ENCODE peak calls at places on chromosomes 13 and 19, in five cellular contexts. T, B, I, O and C are unnamed samples.
A peak's percentile ranks its signal among the peaks of the same experiment; 100 is the strongest.

GRCh38 chr13:110593430-110594130 is 21.8 kb upstream of the NAXD start:
- DNase-seq in T (peak; percentile 44), I (no peak), O (peak; percentile 78), B (no peak), C (peak; percentile 27)

GRCh38 chr13:22428188-22428828 is 752.5 kb upstream of the SGCG start:
- DNase-seq in T (no peak), B (peak; percentile 34), I (no peak), O (peak; percentile 1), C (no peak)

GRCh38 chr19:29550896-29551295 is 25.1 kb downstream of the VSTM2B start:
- DNase-seq in T (no peak), O (no peak), B (no peak), I (peak; percentile 7), C (no peak)

GRCh38 chr13:27371932-27372331 is 52.5 kb upstream of the GTF3A start:
- DNase-seq in I (no peak), O (no peak), T (no peak), B (no peak), C (no peak)

GRCh38 chr13:98997738-98998641 is 20.1 kb upstream of the DOCK9 start:
- DNase-seq in I (no peak), B (no peak), T (no peak), O (peak; percentile 25), C (no peak)

GRCh38 chr13:30346159-30346788 is 38.9 kb upstream of the KATNAL1 start:
- DNase-seq in O (peak; percentile 71), I (peak; percentile 59), T (no peak), B (no peak), C (no peak)

GRCh38 chr19:1157931-1158884 is 15.9 kb downstream of the SBNO2 start:
- DNase-seq in O (no peak), T (no peak), B (no peak), I (no peak), C (no peak)

GRCh38 chr19:39873385-39873784 is 27.2 kb upstream of the FBL start:
- DNase-seq in I (no peak), O (no peak), T (no peak), B (no peak), C (no peak)

GRCh38 chr13:67943116-67943515 is 713.0 kb upstream of the PCDH9 start:
- DNase-seq in O (no peak), B (no peak), T (no peak), I (no peak), C (no peak)

GRCh38 chr19:51093510-51094345 is 11.0 kb upstream of the KLK14 start:
- DNase-seq in O (no peak), I (no peak), T (no peak), B (no peak), C (no peak)

GRCh38 chr19:38653028-38653571 is 5.7 kb downstream of the ACTN4 start:
- DNase-seq in B (no peak), I (peak; percentile 63), T (no peak), O (peak; percentile 96), C (no peak)

GRCh38 chr13:100789968-100790367 is 115.4 kb upstream of the TMTC4 start:
- DNase-seq in I (no peak), T (no peak), B (no peak), O (no peak), C (no peak)

GRCh38 chr13:77095288-77095687 is 68.3 kb upstream of the FBXL3 start:
- DNase-seq in I (no peak), T (no peak), B (no peak), O (no peak), C (no peak)

GRCh38 chr19:43315851-43316250 is 37.6 kb upstream of the CD177 start:
- DNase-seq in T (peak; percentile 13), I (no peak), O (no peak), B (no peak), C (no peak)

GRCh38 chr13:26007261-26007765 is 44.5 kb downstream of the SHISA2 start:
- DNase-seq in T (no peak), I (no peak), O (no peak), B (no peak), C (no peak)

GRCh38 chr19:37583340-37583739 is 11.3 kb downstream of the ZNF571 start:
- DNase-seq in I (no peak), O (no peak), T (no peak), B (no peak), C (no peak)

GRCh38 chr13:110308377-110309158 is 1.5 kb downstream of the COL4A2 start:
- DNase-seq in O (no peak), B (no peak), T (no peak), I (no peak), C (no peak)

GRCh38 chr19:36259211-36259610 is 44.3 kb downstream of the ZNF146 start:
- DNase-seq in I (no peak), T (no peak), B (peak; percentile 10), O (no peak), C (no peak)

GRCh38 chr13:33188093-33188882 is 97.3 kb downstream of the STARD13 start:
- DNase-seq in B (no peak), I (no peak), T (no peak), O (no peak), C (no peak)

GRCh38 chr19:5961969-5962945 is 15.7 kb downstream of the RANBP3 start:
- DNase-seq in B (peak; percentile 55), T (no peak), I (peak; percentile 76), O (peak; percentile 83), C (peak; percentile 62)

GRCh38 chr19:14347999-14348889 is 33.0 kb upstream of the ADGRE5 start:
- DNase-seq in B (peak; percentile 51), O (peak; percentile 68), T (peak; percentile 90), I (peak; percentile 76), C (no peak)

GRCh38 chr13:35474551-35474950 is 1.9 kb downstream of the MAB21L1 start:
- DNase-seq in T (no peak), O (no peak), B (no peak), I (no peak), C (no peak)

GRCh38 chr13:66162470-66162869 is 1067.7 kb downstream of the PCDH9 start:
- DNase-seq in O (no peak), T (no peak), I (no peak), B (no peak), C (no peak)

GRCh38 chr13:67235265-67235664 is 5.1 kb upstream of the PCDH9 start:
- DNase-seq in I (no peak), O (no peak), B (no peak), T (no peak), C (no peak)

GRCh38 chr19:17869114-17869608 is 2.6 kb upstream of the SLC5A5 start:
- DNase-seq in T (no peak), I (no peak), B (no peak), O (no peak), C (no peak)

GRCh38 chr13:80871481-80871880 is 530.6 kb upstream of the SPRY2 start:
- DNase-seq in T (no peak), O (no peak), I (no peak), B (no peak), C (peak; percentile 49)

GRCh38 chr13:110200276-110200675 is 106.7 kb downstream of the COL4A1 start:
- DNase-seq in T (no peak), O (no peak), I (no peak), B (no peak), C (no peak)

GRCh38 chr19:12723643-12724426 is at the start of gene TNPO2:
- DNase-seq in T (peak; percentile 69), B (peak; percentile 62), O (peak; percentile 69), I (peak; percentile 60), C (peak; percentile 52)

GRCh38 chr19:9935409-9936062 is 779 bp downstream of the OLFM2 start:
- DNase-seq in I (no peak), B (peak; percentile 32), O (no peak), T (no peak), C (no peak)

GRCh38 chr19:17777840-17778620 is 16.9 kb upstream of the B3GNT3 start:
- DNase-seq in T (peak; percentile 96), I (peak; percentile 79), O (peak; percentile 75), B (peak; percentile 41), C (peak; percentile 61)

GRCh38 chr19:3852614-3853254 is 16.1 kb downstream of the ZFR2 start:
- DNase-seq in I (peak; percentile 28), T (peak; percentile 39), B (no peak), O (peak; percentile 59), C (peak; percentile 66)

GRCh38 chr19:10431943-10432735 is 11.8 kb downstream of the PDE4A start:
- DNase-seq in B (peak; percentile 71), O (peak; percentile 39), T (peak; percentile 87), I (peak; percentile 78), C (no peak)

GRCh38 chr19:7554565-7554964 is 19.0 kb downstream of the PNPLA6 start:
- DNase-seq in B (no peak), T (no peak), I (no peak), O (no peak), C (no peak)
- H3K36me3 ChIP-seq in B (peaks cover 55% of the 10 kb centered on the region), T (peaks cover 13% of the 10 kb centered on the region), I (peaks cover 85% of the 10 kb centered on the region), O (peaks cover 25% of the 10 kb centered on the region), C (peaks cover 56% of the 10 kb centered on the region)

GRCh38 chr19:54124393-54124792 is 8.8 kb downstream of the PRPF31 start:
- DNase-seq in B (no peak), T (no peak), I (no peak), O (no peak), C (no peak)
- H3K36me3 ChIP-seq in B (peaks cover 97% of the 10 kb centered on the region), T (peaks cover 87% of the 10 kb centered on the region), I (peaks cover 100% of the 10 kb centered on the region), O (peaks cover 37% of the 10 kb centered on the region), C (peaks cover 63% of the 10 kb centered on the region)

GRCh38 chr19:47750752-47751151 is 5.4 kb downstream of the NOP53 start:
- DNase-seq in O (no peak), T (no peak), B (no peak), I (no peak), C (no peak)
- H3K36me3 ChIP-seq in O (peaks cover 12% of the 10 kb centered on the region), T (peaks cover 89% of the 10 kb centered on the region), B (peaks cover 83% of the 10 kb centered on the region), I (peaks cover 92% of the 10 kb centered on the region), C (peaks cover 77% of the 10 kb centered on the region)

GRCh38 chr19:2245273-2245672 is 3.9 kb upstream of the AMH start:
- DNase-seq in B (no peak), T (no peak), I (no peak), O (no peak), C (no peak)
- H3K36me3 ChIP-seq in B (peaks cover 48% of the 10 kb centered on the region), T (peaks cover 92% of the 10 kb centered on the region), I (peaks cover 74% of the 10 kb centered on the region), O (peaks cover 30% of the 10 kb centered on the region), C (peaks cover 55% of the 10 kb centered on the region)